ENCODE peak calls at places on chromosomes 11 and 22, in nine cellular contexts. One of them, this sample, is unnamed.

GRCh38 chr22:20217563-20217962 is 50.6 kb downstream of the RTN4R start:
- DNase-seq in A549: no peak
- DNase-seq in astrocyte of the cerebellum: no peak
- DNase-seq in suprapubic skin: no peak
- DNase-seq in PC-9: no peak
- DNase-seq in foreskin fibroblast: no peak
- DNase-seq in lung: no peak
- DNase-seq in esophagus squamous epithelium: no peak
- DNase-seq in lower lobe of right lung: no peak
- DNase-seq in this sample: no peak

GRCh38 chr11:30552839-30553238 is 33.3 kb downstream of the MPPED2 start:
- DNase-seq in esophagus squamous epithelium: no peak
- DNase-seq in suprapubic skin: no peak
- DNase-seq in foreskin fibroblast: no peak
- DNase-seq in astrocyte of the cerebellum: no peak
- DNase-seq in PC-9: no peak
- DNase-seq in lower lobe of right lung: no peak
- DNase-seq in lung: no peak
- DNase-seq in A549: no peak
- DNase-seq in this sample: no peak

GRCh38 chr11:41971592-41971991 is 512.1 kb upstream of the LRRC4C start:
- DNase-seq in PC-9: no peak
- DNase-seq in foreskin fibroblast: no peak
- DNase-seq in lung: no peak
- DNase-seq in lower lobe of right lung: no peak
- DNase-seq in esophagus squamous epithelium: no peak
- DNase-seq in astrocyte of the cerebellum: no peak
- DNase-seq in suprapubic skin: no peak
- DNase-seq in A549: no peak
- DNase-seq in this sample: no peak

GRCh38 chr22:38120359-38121110 is 10.1 kb upstream of the BAIAP2L2 start:
- DNase-seq in PC-9: no peak
- DNase-seq in lung: no peak
- DNase-seq in suprapubic skin: no peak
- DNase-seq in foreskin fibroblast: no peak
- DNase-seq in A549: no peak
- DNase-seq in lower lobe of right lung: peak; percentile 35
- DNase-seq in astrocyte of the cerebellum: no peak
- DNase-seq in esophagus squamous epithelium: no peak
- DNase-seq in this sample: no peak

GRCh38 chr11:76253416-76253815 is 47.1 kb upstream of the WNT11 start:
- DNase-seq in PC-9: no peak
- DNase-seq in esophagus squamous epithelium: no peak
- DNase-seq in lung: no peak
- DNase-seq in astrocyte of the cerebellum: no peak
- DNase-seq in A549: no peak
- DNase-seq in suprapubic skin: no peak
- DNase-seq in foreskin fibroblast: no peak
- DNase-seq in lower lobe of right lung: no peak
- DNase-seq in this sample: no peak

GRCh38 chr11:71446942-71447688 is 1.1 kb downstream of the DHCR7 start:
- DNase-seq in esophagus squamous epithelium: no peak
- DNase-seq in PC-9: peak; percentile 36
- DNase-seq in A549: no peak
- DNase-seq in lower lobe of right lung: no peak
- DNase-seq in lung: peak; percentile 39
- DNase-seq in foreskin fibroblast: peak; percentile 80
- DNase-seq in astrocyte of the cerebellum: peak; percentile 12
- DNase-seq in suprapubic skin: peak; percentile 77
- DNase-seq in this sample: no peak

GRCh38 chr11:134592391-134592990 is 180.4 kb upstream of the B3GAT1 start:
- DNase-seq in astrocyte of the cerebellum: no peak
- DNase-seq in A549: no peak
- DNase-seq in PC-9: no peak
- DNase-seq in suprapubic skin: no peak
- DNase-seq in lung: peak; percentile 25
- DNase-seq in foreskin fibroblast: no peak
- DNase-seq in lower lobe of right lung: peak; percentile 50
- DNase-seq in esophagus squamous epithelium: no peak
- DNase-seq in this sample: no peak

GRCh38 chr11:117870176-117870952 is 6.1 kb downstream of the FXYD6 start:
- DNase-seq in lower lobe of right lung: no peak
- DNase-seq in lung: peak; percentile 14
- DNase-seq in esophagus squamous epithelium: no peak
- DNase-seq in A549: no peak
- DNase-seq in foreskin fibroblast: no peak
- DNase-seq in astrocyte of the cerebellum: no peak
- DNase-seq in PC-9: no peak
- DNase-seq in suprapubic skin: no peak
- DNase-seq in this sample: no peak

GRCh38 chr11:27977031-27977430 is 130.9 kb downstream of the KIF18A start:
- DNase-seq in lower lobe of right lung: no peak
- DNase-seq in suprapubic skin: no peak
- DNase-seq in PC-9: no peak
- DNase-seq in astrocyte of the cerebellum: no peak
- DNase-seq in lung: no peak
- DNase-seq in foreskin fibroblast: no peak
- DNase-seq in A549: no peak
- DNase-seq in esophagus squamous epithelium: no peak
- DNase-seq in this sample: no peak

GRCh38 chr11:123586568-123586967 is 67.9 kb downstream of the SCN3B start:
- DNase-seq in lung: no peak
- DNase-seq in suprapubic skin: no peak
- DNase-seq in astrocyte of the cerebellum: no peak
- DNase-seq in esophagus squamous epithelium: no peak
- DNase-seq in PC-9: no peak
- DNase-seq in lower lobe of right lung: no peak
- DNase-seq in A549: no peak
- DNase-seq in foreskin fibroblast: no peak
- DNase-seq in this sample: no peak

GRCh38 chr11:1561955-1562354 is 10.1 kb downstream of the DUSP8 start:
- DNase-seq in lower lobe of right lung: peak; percentile 28
- DNase-seq in PC-9: no peak
- DNase-seq in suprapubic skin: no peak
- DNase-seq in esophagus squamous epithelium: no peak
- DNase-seq in astrocyte of the cerebellum: no peak
- DNase-seq in foreskin fibroblast: no peak
- DNase-seq in A549: no peak
- DNase-seq in lung: no peak
- DNase-seq in this sample: no peak

GRCh38 chr22:28268176-28268575 is 349.1 kb upstream of the PITPNB start:
- DNase-seq in esophagus squamous epithelium: no peak
- DNase-seq in suprapubic skin: no peak
- DNase-seq in A549: no peak
- DNase-seq in lower lobe of right lung: no peak
- DNase-seq in foreskin fibroblast: no peak
- DNase-seq in astrocyte of the cerebellum: no peak
- DNase-seq in lung: no peak
- DNase-seq in PC-9: no peak
- DNase-seq in this sample: no peak

GRCh38 chr11:43830928-43831440 is 49.6 kb upstream of the ALKBH3 start:
- DNase-seq in esophagus squamous epithelium: no peak
- DNase-seq in astrocyte of the cerebellum: peak; percentile 99
- DNase-seq in lung: no peak
- DNase-seq in lower lobe of right lung: no peak
- DNase-seq in PC-9: peak; percentile 75
- DNase-seq in A549: peak; percentile 84
- DNase-seq in suprapubic skin: no peak
- DNase-seq in foreskin fibroblast: peak; percentile 98
- DNase-seq in this sample: no peak

GRCh38 chr22:23478175-23478574 is 101.9 kb downstream of the IGLL1 start:
- DNase-seq in esophagus squamous epithelium: no peak
- DNase-seq in lower lobe of right lung: no peak
- DNase-seq in lung: no peak
- DNase-seq in PC-9: no peak
- DNase-seq in suprapubic skin: no peak
- DNase-seq in foreskin fibroblast: no peak
- DNase-seq in astrocyte of the cerebellum: no peak
- DNase-seq in A549: no peak
- DNase-seq in this sample: no peak

GRCh38 chr11:19735512-19735911 is 22.9 kb downstream of the NAV2 start:
- DNase-seq in esophagus squamous epithelium: no peak
- DNase-seq in PC-9: no peak
- DNase-seq in astrocyte of the cerebellum: no peak
- DNase-seq in lower lobe of right lung: no peak
- DNase-seq in lung: no peak
- DNase-seq in A549: no peak
- DNase-seq in foreskin fibroblast: peak; percentile 51
- DNase-seq in suprapubic skin: no peak
- DNase-seq in this sample: no peak

GRCh38 chr11:85835729-85836128 is 19.5 kb upstream of the CCDC83 start:
- DNase-seq in astrocyte of the cerebellum: no peak
- DNase-seq in lung: no peak
- DNase-seq in foreskin fibroblast: no peak
- DNase-seq in PC-9: no peak
- DNase-seq in esophagus squamous epithelium: no peak
- DNase-seq in A549: no peak
- DNase-seq in lower lobe of right lung: no peak
- DNase-seq in suprapubic skin: no peak
- DNase-seq in this sample: no peak

GRCh38 chr11:64185323-64186204 is at the start of gene STIP1:
- DNase-seq in esophagus squamous epithelium: peak; percentile 98
- DNase-seq in astrocyte of the cerebellum: peak; percentile 100
- DNase-seq in foreskin fibroblast: peak; percentile 100
- DNase-seq in lung: peak; percentile 99
- DNase-seq in PC-9: peak; percentile 100
- DNase-seq in suprapubic skin: peak; percentile 100
- DNase-seq in A549: peak; percentile 99
- DNase-seq in lower lobe of right lung: peak; percentile 100
- DNase-seq in this sample: peak; percentile 98

GRCh38 chr11:295351-296205 is 3.7 kb downstream of the IFITM5 start:
- DNase-seq in foreskin fibroblast: no peak
- DNase-seq in A549: no peak
- DNase-seq in suprapubic skin: no peak
- DNase-seq in lower lobe of right lung: peak; percentile 43
- DNase-seq in lung: no peak
- DNase-seq in PC-9: no peak
- DNase-seq in esophagus squamous epithelium: no peak
- DNase-seq in astrocyte of the cerebellum: no peak
- DNase-seq in this sample: no peak

DNA sequence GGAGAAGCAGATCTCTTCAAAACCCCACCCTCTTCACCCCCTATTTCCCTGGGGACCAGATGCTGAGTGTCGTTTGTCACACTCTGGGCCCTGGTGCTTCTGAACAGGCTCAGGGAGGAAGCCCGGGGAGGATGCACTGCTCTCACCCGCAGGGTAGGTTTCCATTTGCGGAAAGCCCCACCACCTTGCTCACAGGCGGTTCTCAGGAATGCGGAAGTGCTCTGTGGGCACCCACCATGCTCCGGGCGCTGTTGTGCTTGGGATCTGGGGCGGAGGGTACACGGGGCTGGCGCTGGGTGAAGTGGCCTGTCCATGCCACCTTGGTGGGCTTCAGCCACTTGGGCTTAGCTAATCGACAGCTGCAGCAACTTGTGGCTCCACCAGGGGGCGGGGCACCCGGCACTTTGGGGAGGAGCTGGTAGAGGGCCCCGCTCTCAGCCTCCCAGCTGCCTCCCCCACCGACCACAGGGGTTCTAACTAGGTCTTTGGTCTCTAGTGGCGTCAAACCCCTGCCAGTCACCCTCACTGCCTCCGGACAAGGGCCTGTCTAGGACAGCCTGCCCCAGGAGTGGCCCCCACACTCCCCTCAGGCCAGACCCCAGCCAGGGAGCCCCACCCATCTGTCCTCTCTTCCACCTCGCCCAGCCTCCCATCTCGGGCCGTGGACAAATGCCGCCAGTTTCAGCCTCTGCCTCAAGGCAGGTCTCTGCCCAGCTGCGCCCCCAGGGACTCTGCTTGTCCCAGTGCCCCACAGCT is 7.4 kb downstream of the NDUFV1 start:
- DNase-seq in esophagus squamous epithelium: no peak
- DNase-seq in A549: no peak
- DNase-seq in foreskin fibroblast: peak; percentile 16
- DNase-seq in lower lobe of right lung: peak; percentile 76
- DNase-seq in PC-9: peak; percentile 83
- DNase-seq in astrocyte of the cerebellum: no peak
- DNase-seq in lung: peak; percentile 69
- DNase-seq in suprapubic skin: peak; percentile 83
- DNase-seq in this sample: peak; percentile 74
- H3K4me3 ChIP-seq in esophagus squamous epithelium: peak overlapping the region; percentile 47
- H3K4me3 ChIP-seq in A549: no peak overlapping the region
- H3K4me3 ChIP-seq in foreskin fibroblast: peak overlapping the region; percentile 19
- H3K4me3 ChIP-seq in lower lobe of right lung: peak overlapping the region; percentile 58
- H3K4me3 ChIP-seq in PC-9: no peak overlapping the region
- H3K4me3 ChIP-seq in astrocyte of the cerebellum: no peak overlapping the region
- H3K4me3 ChIP-seq in lung: no peak overlapping the region
- H3K4me3 ChIP-seq in suprapubic skin: peak overlapping the region; percentile 43
- H3K4me3 ChIP-seq in this sample: peak overlapping the region; percentile 36

GRCh38 chr22:50302041-50302541 is 5.4 kb downstream of the PLXNB2 start:
- DNase-seq in foreskin fibroblast: peak; percentile 62
- DNase-seq in PC-9: peak; percentile 58
- DNase-seq in suprapubic skin: no peak
- DNase-seq in esophagus squamous epithelium: no peak
- DNase-seq in lung: no peak
- DNase-seq in astrocyte of the cerebellum: no peak
- DNase-seq in A549: no peak
- DNase-seq in lower lobe of right lung: peak; percentile 76
- DNase-seq in this sample: no peak
- H3K4me3 ChIP-seq in foreskin fibroblast: no peak overlapping the region
- H3K4me3 ChIP-seq in PC-9: no peak overlapping the region
- H3K4me3 ChIP-seq in suprapubic skin: peak overlapping the region; percentile 19
- H3K4me3 ChIP-seq in esophagus squamous epithelium: peak overlapping the region; percentile 46
- H3K4me3 ChIP-seq in lung: no peak overlapping the region
- H3K4me3 ChIP-seq in astrocyte of the cerebellum: no peak overlapping the region
- H3K4me3 ChIP-seq in A549: no peak overlapping the region
- H3K4me3 ChIP-seq in lower lobe of right lung: peak overlapping the region; percentile 30
- H3K4me3 ChIP-seq in this sample: no peak overlapping the region

DNA sequence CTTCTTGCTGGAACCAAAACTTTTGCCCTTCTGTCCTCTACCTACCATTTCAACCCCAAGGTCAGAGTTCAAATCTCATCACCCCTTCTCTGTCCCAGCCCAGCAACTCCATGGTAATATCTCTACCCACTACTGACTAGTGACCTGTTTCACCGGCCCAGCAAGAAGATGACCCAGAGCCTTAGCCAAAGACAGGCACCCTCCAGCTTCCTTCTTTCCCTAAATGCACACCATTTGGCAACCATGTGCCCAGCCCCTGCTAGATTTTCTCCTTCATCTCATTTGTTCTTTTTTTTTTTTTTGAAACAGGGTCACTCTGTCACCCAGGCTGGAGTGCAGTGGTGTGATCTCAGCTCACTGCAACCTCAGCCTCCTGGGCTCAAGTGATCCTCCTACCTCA is 14.9 kb downstream of the ARAP1 start:
- DNase-seq in A549: no peak
- DNase-seq in lower lobe of right lung: no peak
- DNase-seq in PC-9: no peak
- DNase-seq in suprapubic skin: no peak
- DNase-seq in astrocyte of the cerebellum: no peak
- DNase-seq in foreskin fibroblast: no peak
- DNase-seq in esophagus squamous epithelium: no peak
- DNase-seq in lung: no peak
- DNase-seq in this sample: no peak
- H3K4me3 ChIP-seq in A549: no peak overlapping the region
- H3K4me3 ChIP-seq in lower lobe of right lung: peak overlapping the region; percentile 41
- H3K4me3 ChIP-seq in PC-9: no peak overlapping the region
- H3K4me3 ChIP-seq in suprapubic skin: no peak overlapping the region
- H3K4me3 ChIP-seq in astrocyte of the cerebellum: no peak overlapping the region
- H3K4me3 ChIP-seq in foreskin fibroblast: no peak overlapping the region
- H3K4me3 ChIP-seq in esophagus squamous epithelium: no peak overlapping the region
- H3K4me3 ChIP-seq in lung: no peak overlapping the region
- H3K4me3 ChIP-seq in this sample: no peak overlapping the region

GRCh38 chr11:60363542-60364525 is 14.5 kb upstream of the MS4A7 start:
- DNase-seq in suprapubic skin: no peak
- DNase-seq in foreskin fibroblast: peak; percentile 7
- DNase-seq in esophagus squamous epithelium: no peak
- DNase-seq in astrocyte of the cerebellum: peak; percentile 31
- DNase-seq in lower lobe of right lung: no peak
- DNase-seq in lung: peak; percentile 49
- DNase-seq in PC-9: peak; percentile 39
- DNase-seq in A549: peak; percentile 45
- DNase-seq in this sample: no peak
- H3K4me3 ChIP-seq in suprapubic skin: no peak overlapping the region
- H3K4me3 ChIP-seq in foreskin fibroblast: no peak overlapping the region
- H3K4me3 ChIP-seq in esophagus squamous epithelium: no peak overlapping the region
- H3K4me3 ChIP-seq in astrocyte of the cerebellum: no peak overlapping the region
- H3K4me3 ChIP-seq in lower lobe of right lung: peak overlapping the region; percentile 7
- H3K4me3 ChIP-seq in lung: no peak overlapping the region
- H3K4me3 ChIP-seq in PC-9: no peak overlapping the region
- H3K4me3 ChIP-seq in A549: no peak overlapping the region
- H3K4me3 ChIP-seq in this sample: no peak overlapping the region